ENCODE peak calls at places on chromosomes 1 and 21, in nine cellular contexts. Q is tibial nerve, D is H1, W is transverse colon, H is sigmoid colon, B is testis, V is hepatocyte, Y is H9, X is heart left ventricle. U is an unnamed sample.

GRCh38 chr1:43880604-43881003 is 53.0 kb upstream of the ARTN start:
- DNase-seq in Q (no peak), D (no peak), W (no peak), H (no peak), B (no peak), V (no peak), Y (no peak), X (no peak), U (no peak)

GRCh38 chr1:117244306-117244705 is 33.6 kb upstream of the VTCN1 start:
- DNase-seq in Q (no peak), D (no peak), W (no peak), H (no peak), B (no peak), V (no peak), Y (no peak), X (no peak), U (no peak)

GRCh38 chr21:38291875-38292274 is 35.1 kb downstream of the KCNJ15 start:
- DNase-seq in Q (no peak), D (no peak), W (no peak), H (no peak), B (no peak), V (no peak), Y (no peak), X (no peak), U (no peak)

GRCh38 chr1:10682449-10683365 is 113.7 kb downstream of the CASZ1 start:
- DNase-seq in Q (no peak), D (no peak), W (no peak), H (no peak), B (no peak), V (no peak), Y (no peak), X (no peak), U (no peak)

GRCh38 chr1:7258622-7259135 is 473.4 kb downstream of the CAMTA1 start:
- DNase-seq in Q (no peak), D (no peak), W (no peak), H (no peak), B (no peak), V (no peak), Y (no peak), X (no peak), U (no peak)

GRCh38 chr1:182428043-182428442 is 21.9 kb upstream of the RGSL1 start:
- DNase-seq in Q (no peak), D (no peak), W (no peak), H (no peak), B (no peak), V (no peak), Y (no peak), X (no peak), U (no peak)

GRCh38 chr1:7524681-7525340 is 246.3 kb upstream of the VAMP3 start:
- DNase-seq in Q (no peak), D (no peak), W (no peak), H (no peak), B (no peak), V (no peak), Y (no peak), X (peak; percentile 45), U (no peak)

GRCh38 chr1:33586111-33586510 is 113.7 kb downstream of the ZSCAN20 start:
- DNase-seq in Q (no peak), D (no peak), W (no peak), H (no peak), B (no peak), V (no peak), Y (no peak), X (no peak), U (no peak)

GRCh38 chr1:12485231-12486172 is 132.5 kb downstream of the DHRS3 start:
- DNase-seq in Q (no peak), D (no peak), W (no peak), H (no peak), B (no peak), V (no peak), Y (no peak), X (no peak), U (no peak)

GRCh38 chr1:116841569-116842364 is 67.9 kb upstream of the PTGFRN start:
- DNase-seq in Q (no peak), D (no peak), W (no peak), H (no peak), B (no peak), V (no peak), Y (no peak), X (no peak), U (no peak)

GRCh38 chr1:210571356-210572334 is 242.9 kb downstream of the HHAT start:
- DNase-seq in Q (no peak), D (no peak), W (no peak), H (no peak), B (no peak), V (no peak), Y (no peak), X (no peak), U (no peak)

GRCh38 chr1:175793617-175794016 is 50.2 kb upstream of the TNR start:
- DNase-seq in Q (no peak), D (no peak), W (no peak), H (no peak), B (no peak), V (no peak), Y (no peak), X (no peak), U (no peak)

GRCh38 chr1:234554157-234554477 is 55.9 kb downstream of the IRF2BP2 start:
- DNase-seq in Q (no peak), D (no peak), W (no peak), H (peak; percentile 47), B (no peak), V (no peak), Y (no peak), X (no peak), U (no peak)

GRCh38 chr1:83901547-83902155 is 97.3 kb downstream of the TTLL7 start:
- DNase-seq in Q (no peak), D (no peak), W (peak; percentile 36), H (no peak), B (no peak), V (peak; percentile 67), Y (no peak), X (no peak), U (no peak)

GRCh38 chr21:35159881-35160280 is 110.8 kb upstream of the RUNX1 start:
- DNase-seq in Q (no peak), D (no peak), W (no peak), H (no peak), B (no peak), V (no peak), Y (no peak), X (no peak), U (no peak)

GRCh38 chr21:38798481-38798882 is 7.2 kb upstream of the ETS2 start:
- DNase-seq in Q (no peak), D (no peak), W (peak; percentile 84), H (no peak), B (no peak), V (peak; percentile 88), Y (peak; percentile 57), X (no peak), U (no peak)

GRCh38 chr1:99347041-99347684 is 82.9 kb downstream of the PLPPR4 start:
- DNase-seq in Q (no peak), D (no peak), W (no peak), H (no peak), B (no peak), V (no peak), Y (no peak), X (no peak), U (no peak)

GRCh38 chr1:30731806-30732276 is 8.5 kb upstream of the MATN1 start:
- DNase-seq in Q (no peak), D (no peak), W (no peak), H (no peak), B (no peak), V (no peak), Y (no peak), X (no peak), U (no peak)

GRCh38 chr1:64896546-64896945 is 69.8 kb downstream of the JAK1 start:
- DNase-seq in Q (no peak), D (no peak), W (no peak), H (no peak), B (no peak), V (no peak), Y (no peak), X (no peak), U (no peak)
- H3K4me1 ChIP-seq in Q (peaks cover 29% of the 10 kb centered on the region), D (peaks cover 4% of the 10 kb centered on the region), W (peaks cover 72% of the 10 kb centered on the region), H (peaks cover 40% of the 10 kb centered on the region), B (peaks cover 22% of the 10 kb centered on the region), V (peaks cover 21% of the 10 kb centered on the region), Y (peaks cover 9% of the 10 kb centered on the region), X (peaks cover 26% of the 10 kb centered on the region), U (peaks cover 44% of the 10 kb centered on the region)

DNA sequence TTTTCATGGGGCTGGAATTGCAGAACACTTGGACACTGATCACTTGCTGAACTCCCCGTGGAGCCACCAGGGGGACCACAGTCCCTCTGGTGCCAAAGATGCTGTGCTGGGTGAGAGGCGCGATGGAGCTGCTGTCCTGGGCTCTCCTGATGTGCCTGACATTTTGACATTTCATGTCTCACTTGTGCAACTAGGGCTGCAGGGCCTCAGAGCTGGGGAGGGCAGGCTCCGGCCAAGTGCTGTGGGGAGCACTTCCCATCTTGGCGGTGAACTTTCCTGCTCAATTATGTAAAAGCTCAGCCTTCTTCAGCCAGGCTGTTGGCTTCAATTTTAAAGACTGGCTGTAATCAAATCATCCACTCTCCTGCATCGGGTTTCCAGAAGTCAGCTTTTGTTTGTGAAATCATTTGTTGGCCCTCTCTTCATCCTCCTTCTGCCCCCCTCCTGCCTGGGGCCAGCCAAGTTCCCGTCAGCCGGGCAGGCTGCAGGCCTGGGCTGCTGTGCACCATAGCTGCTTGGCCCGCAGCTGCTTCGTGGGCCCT is 36.8 kb downstream of the KCNAB2 start:
- DNase-seq in Q (no peak), D (no peak), W (no peak), H (no peak), B (peak; percentile 26), V (no peak), Y (no peak), X (peak; percentile 54), U (no peak)
- H3K27ac ChIP-seq in Q (peak overlapping the region; percentile 74), D (no peak overlapping the region), W (no peak overlapping the region), H (no peak overlapping the region), B (no peak overlapping the region), V (no peak overlapping the region), Y (no peak overlapping the region), X (no peak overlapping the region), U (no peak overlapping the region)

GRCh38 chr1:198161718-198162090 is 4.9 kb downstream of the NEK7 start:
- DNase-seq in Q (no peak), D (no peak), W (no peak), H (no peak), B (no peak), V (no peak), Y (no peak), X (no peak), U (no peak)
- TF ChIP-seq CTCF in Q (no peak), D (no peak), W (no peak), H (no peak), B (no peak), V (no peak), Y (no peak), X (no peak), U (no peak)

DNA sequence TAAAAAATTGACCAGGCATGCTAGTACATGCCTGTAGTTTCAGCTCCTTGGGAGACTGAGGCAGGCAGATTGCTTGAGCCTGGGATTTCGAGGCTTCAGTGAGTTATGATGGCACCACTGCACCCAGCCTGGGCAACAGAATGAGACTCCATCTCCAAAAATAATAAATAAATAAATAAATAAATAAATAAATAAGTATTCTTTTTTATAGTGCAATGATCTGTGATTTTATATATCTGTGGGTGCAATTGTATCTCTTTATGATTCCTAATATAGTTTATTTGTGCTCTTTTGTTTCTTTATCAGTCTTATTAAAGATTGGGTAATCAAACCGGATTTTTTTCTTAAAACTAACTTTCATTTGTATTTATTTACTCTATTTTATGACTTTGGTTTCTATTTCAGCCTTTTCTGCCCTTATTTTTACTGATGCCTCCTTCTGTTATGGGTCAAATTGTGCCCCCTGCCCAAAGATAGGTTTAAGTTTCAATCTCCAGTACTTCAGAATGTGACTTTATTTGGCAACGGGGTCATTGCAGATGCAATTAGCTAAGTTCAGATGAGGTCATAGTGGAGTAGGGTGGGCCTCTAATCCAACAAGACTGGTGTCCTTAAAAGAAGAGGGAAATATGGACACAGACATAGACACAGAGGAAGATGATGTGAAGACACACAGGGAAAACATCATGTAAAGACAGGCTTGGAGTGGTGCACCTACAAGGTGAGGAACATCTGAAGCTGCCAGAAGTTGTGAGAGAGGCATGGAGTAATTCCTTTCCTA is 74.9 kb upstream of the CDC42BPA start:
- DNase-seq in Q (no peak), D (no peak), W (no peak), H (no peak), B (no peak), V (no peak), Y (no peak), X (no peak), U (no peak)
- H3K4me1 ChIP-seq in Q (no peaks in the 10 kb centered on the region), D (no peaks in the 10 kb centered on the region), W (peaks cover 6% of the 10 kb centered on the region), H (no peaks in the 10 kb centered on the region), B (no peaks in the 10 kb centered on the region), V (no peaks in the 10 kb centered on the region), Y (no peaks in the 10 kb centered on the region), X (no peaks in the 10 kb centered on the region), U (peaks cover 8% of the 10 kb centered on the region)